ENCODE peak calls at places on chromosomes 16 and 17, in eight cellular contexts. S is cerebellar cortex; Q is cerebellum; O is body of pancreas; M is sciatic nerve; P is NCI-H1436; N is stimulated activated CD4-positive, alpha-beta T cell treated with anti-CD3 and anti-CD28 coated beads, Interleukin-2, amount 100 ng/mL, for 48 hours; E is naive B cell. J is an unnamed sample.

GRCh38 chr16:11472410-11472809 is 114.3 kb downstream of the LITAF start:
- DNase-seq in S (no peak), Q (no peak), O (no peak), M (no peak), P (no peak), N (no peak), E (no peak), J (no peak)

GRCh38 chr16:76532188-76532973 is 255.2 kb downstream of the CNTNAP4 start:
- DNase-seq in S (no peak), Q (no peak), O (no peak), M (no peak), P (no peak), N (no peak), E (no peak), J (no peak)

GRCh38 chr16:31010539-31010938 is at the start of gene STX1B:
- DNase-seq in S (peak; percentile 85), Q (peak; percentile 97), O (no peak), M (no peak), P (peak; percentile 76), N (peak; percentile 36), E (no peak), J (peak; percentile 73)

GRCh38 chr16:75097941-75098897 is 18.4 kb downstream of the LDHD start:
- DNase-seq in S (no peak), Q (no peak), O (no peak), M (no peak), P (no peak), N (peak; percentile 64), E (no peak), J (no peak)

GRCh38 chr17:40069751-40070643 is 7.2 kb downstream of the THRA start:
- DNase-seq in S (peak; percentile 72), Q (no peak), O (peak; percentile 68), M (no peak), P (peak; percentile 45), N (no peak), E (peak; percentile 22), J (no peak)

GRCh38 chr17:21359483-21359840 is 16.7 kb upstream of the KCNJ12 start:
- DNase-seq in S (no peak), Q (no peak), O (no peak), M (no peak), P (no peak), N (no peak), E (no peak), J (no peak)

GRCh38 chr17:81994593-81995462 is 17.4 kb downstream of the ASPSCR1 start:
- DNase-seq in S (no peak), Q (no peak), O (no peak), M (no peak), P (no peak), N (no peak), E (no peak), J (no peak)

GRCh38 chr17:2054262-2054739 is 602 bp upstream of the HIC1 start:
- DNase-seq in S (peak; percentile 86), Q (peak; percentile 47), O (no peak), M (peak; percentile 77), P (peak; percentile 8), N (peak; percentile 34), E (no peak), J (no peak)

GRCh38 chr17:14069251-14069981 is at the start of gene COX10:
- DNase-seq in S (peak; percentile 92), Q (peak; percentile 90), O (peak; percentile 90), M (peak; percentile 92), P (peak; percentile 76), N (peak; percentile 78), E (peak; percentile 82), J (peak; percentile 78)

J was measured in NCI-H2227 treated with DMSO at 0.1 percent for 48 hours.